ENCODE peak calls at places on chromosomes 7 and 10, in ten cellular contexts. S is breast epithelium, B is transverse colon, O is upper lobe of right lung, Y is body of pancreas, Q is heart left ventricle, F is hepatocyte, T is left ventricle myocardium inferior, K is stomach, M is ovary. P is an unnamed sample. For H3K4me1, the result is how much of the 10 kb centered on the place peaks cover.

GRCh38 chr10:77011823-77012566 is 625.6 kb downstream of the KCNMA1 start:
- DNase-seq in S (no peak), B (no peak), O (no peak), Y (no peak), Q (no peak), F (no peak), T (no peak), K (no peak), M (no peak), P (no peak)

GRCh38 chr7:116912269-116912909 is 40.9 kb upstream of the ST7 start:
- DNase-seq in S (no peak), B (no peak), O (no peak), Y (no peak), Q (no peak), F (no peak), T (no peak), K (no peak), M (no peak), P (no peak)

GRCh38 chr7:1290262-1291039 is 57.8 kb downstream of the UNCX start:
- DNase-seq in S (no peak), B (no peak), O (no peak), Y (peak), Q (no peak), F (peak), T (no peak), K (peak), M (no peak), P (peak)

GRCh38 chr10:5525581-5526271 is 965 bp downstream of the CALML3 start:
- DNase-seq in S (no peak), B (peak), O (peak), Y (no peak), Q (peak), F (no peak), T (no peak), K (peak), M (no peak), P (peak)

GRCh38 chr7:121366852-121367431 is 29.2 kb downstream of the FAM3C start:
- DNase-seq in S (no peak), B (no peak), O (no peak), Y (peak), Q (no peak), F (peak), T (no peak), K (no peak), M (no peak), P (no peak)

GRCh38 chr10:113788604-113789083 is 37.2 kb downstream of the PLEKHS1 start:
- DNase-seq in S (peak), B (no peak), O (no peak), Y (peak), Q (no peak), F (peak), T (no peak), K (no peak), M (no peak), P (peak)

GRCh38 chr7:107614425-107614824 is 34.4 kb downstream of the BCAP29 start:
- DNase-seq in S (no peak), B (no peak), O (no peak), Y (no peak), Q (no peak), F (no peak), T (no peak), K (no peak), M (no peak), P (no peak)

GRCh38 chr7:39392151-39392550 is 174.1 kb upstream of the YAE1 start:
- DNase-seq in S (no peak), B (no peak), O (no peak), Y (no peak), Q (no peak), F (no peak), T (no peak), K (no peak), M (no peak), P (no peak)

GRCh38 chr7:133781481-133782090 is 345.6 kb upstream of the LRGUK start:
- DNase-seq in S (no peak), B (no peak), O (no peak), Y (no peak), Q (no peak), F (no peak), T (no peak), K (no peak), M (no peak), P (no peak)

GRCh38 chr7:4851459-4852422 is 10.1 kb downstream of the PAPOLB start:
- DNase-seq in S (no peak), B (no peak), O (no peak), Y (no peak), Q (no peak), F (no peak), T (no peak), K (no peak), M (no peak), P (no peak)

GRCh38 chr10:95467162-95467599 is 94.0 kb downstream of the SORBS1 start:
- DNase-seq in S (peak), B (peak), O (peak), Y (peak), Q (no peak), F (peak), T (peak), K (peak), M (peak), P (no peak)

GRCh38 chr10:121753726-121754476 is 155.7 kb upstream of the FGFR2 start:
- DNase-seq in S (no peak), B (no peak), O (no peak), Y (no peak), Q (no peak), F (no peak), T (no peak), K (no peak), M (no peak), P (peak)

GRCh38 chr7:113100091-113100723 is 13.6 kb upstream of the GPR85 start:
- DNase-seq in S (no peak), B (no peak), O (no peak), Y (peak), Q (peak), F (peak), T (peak), K (peak), M (peak), P (no peak)

GRCh38 chr7:151310578-151310977 is 31.0 kb upstream of the NUB1 start:
- DNase-seq in S (no peak), B (no peak), O (no peak), Y (no peak), Q (no peak), F (peak), T (no peak), K (no peak), M (no peak), P (no peak)

GRCh38 chr7:31864646-31865045 is 177.6 kb downstream of the PPP1R17 start:
- DNase-seq in S (no peak), B (no peak), O (no peak), Y (no peak), Q (no peak), F (no peak), T (no peak), K (no peak), M (no peak), P (no peak)

GRCh38 chr7:15309891-15310290 is 251.9 kb downstream of the AGMO start:
- DNase-seq in S (no peak), B (no peak), O (no peak), Y (no peak), Q (no peak), F (no peak), T (no peak), K (no peak), M (no peak), P (peak)

GRCh38 chr10:100009283-100009792 is 409 bp downstream of the DNMBP start:
- DNase-seq in S (no peak), B (peak), O (peak), Y (peak), Q (peak), F (peak), T (no peak), K (peak), M (peak), P (peak)

GRCh38 chr7:77532247-77532646 is 4.8 kb upstream of the PTPN12 start:
- DNase-seq in S (no peak), B (no peak), O (no peak), Y (no peak), Q (no peak), F (no peak), T (no peak), K (no peak), M (no peak), P (no peak)

GRCh38 chr10:27746364-27747095 is 911 bp upstream of the MKX start:
- DNase-seq in S (no peak), B (no peak), O (no peak), Y (no peak), Q (no peak), F (no peak), T (no peak), K (no peak), M (no peak), P (peak)

DNA sequence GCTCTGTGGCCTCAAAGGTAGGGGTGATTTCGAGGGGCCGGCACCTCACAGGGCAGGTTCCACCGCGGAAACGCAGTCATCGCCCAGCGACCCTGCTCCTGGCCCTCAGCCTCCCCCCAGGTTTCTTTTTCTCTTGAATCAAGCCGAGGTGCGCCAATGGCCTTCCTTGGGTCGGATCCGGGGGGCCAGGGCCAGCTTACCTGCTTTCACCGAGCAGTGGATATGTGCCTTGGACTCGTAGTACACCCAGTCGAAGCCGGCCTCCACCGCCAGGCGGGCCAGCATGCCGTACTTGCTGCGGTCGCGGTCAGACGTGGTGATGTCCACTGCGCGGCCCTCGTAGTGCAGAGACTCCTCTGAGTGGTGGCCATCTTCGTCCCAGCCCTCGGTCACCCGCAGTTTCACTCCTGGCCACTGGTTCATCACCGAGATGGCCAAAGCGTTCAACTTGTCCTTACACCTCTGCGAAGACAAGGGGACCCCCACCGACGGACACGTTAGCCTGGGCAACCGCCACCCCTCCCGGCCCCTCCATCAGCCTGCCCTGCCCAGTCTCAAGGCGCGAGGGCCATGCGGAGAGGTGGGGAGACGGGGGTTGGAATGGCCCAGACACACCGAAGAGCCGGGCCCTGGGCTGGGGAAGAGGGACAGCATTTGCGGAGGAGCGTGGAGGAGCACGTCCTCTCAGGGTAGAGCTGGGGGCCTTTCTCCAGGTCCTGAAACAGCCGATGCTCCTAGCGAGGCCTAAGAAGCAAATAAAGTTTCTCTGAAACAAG is 6.0 kb downstream of the SHH start:
- DNase-seq in S (no peak), B (no peak), O (no peak), Y (no peak), Q (peak), F (no peak), T (no peak), K (no peak), M (no peak), P (peak)
- TF ChIP-seq CTCF in S (no peak), B (no peak), O (no peak), Y (no peak), Q (no peak), F (no peak), T (no peak), K (no peak), M (no peak), P (no peak)

DNA sequence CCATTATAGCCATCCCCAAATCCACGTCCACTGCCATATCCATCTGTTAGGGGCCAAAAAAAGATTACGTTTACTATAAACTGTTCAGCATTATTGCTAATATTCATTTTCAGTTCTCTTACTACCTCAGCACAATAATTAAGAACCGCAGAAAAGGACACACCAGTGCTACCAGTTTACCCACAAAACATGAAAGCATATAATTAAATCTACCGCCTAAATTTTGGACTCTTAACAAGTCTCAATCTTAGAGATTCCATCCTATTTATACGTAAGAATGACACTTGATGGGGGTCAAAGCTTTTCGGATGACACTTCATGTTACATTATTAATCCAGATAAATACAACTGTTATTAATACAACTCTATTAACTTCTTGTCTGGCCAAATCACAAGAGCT is 4.7 kb downstream of the HNRNPA2B1 start:
- DNase-seq in S (no peak), B (no peak), O (no peak), Y (no peak), Q (no peak), F (no peak), T (no peak), K (no peak), M (no peak), P (no peak)
- H3K4me1 ChIP-seq in S (under half), B (under half), O (half or more), Y (half or more), Q (under half), F (under half), T (half or more), K (half or more), M (under half), P (under half)

GRCh38 chr7:28989596-28989980 is 31.5 kb upstream of the TRIL start:
- DNase-seq in S (no peak), B (no peak), O (no peak), Y (no peak), Q (no peak), F (no peak), T (no peak), K (no peak), M (no peak), P (no peak)
- H3K27ac ChIP-seq in S (peak), B (no peak), O (no peak), Y (no peak), Q (no peak), F (no peak), T (peak), K (peak), M (no peak), P (peak)

GRCh38 chr10:78850611-78851010 is 218.2 kb upstream of the ZMIZ1 start:
- DNase-seq in S (no peak), B (no peak), O (no peak), Y (no peak), Q (no peak), F (no peak), T (no peak), K (peak), M (no peak), P (no peak)
- TF ChIP-seq CTCF in S (no peak), B (no peak), O (no peak), Y (no peak), Q (no peak), F (no peak), T (no peak), K (no peak), M (no peak), P (no peak)

DNA sequence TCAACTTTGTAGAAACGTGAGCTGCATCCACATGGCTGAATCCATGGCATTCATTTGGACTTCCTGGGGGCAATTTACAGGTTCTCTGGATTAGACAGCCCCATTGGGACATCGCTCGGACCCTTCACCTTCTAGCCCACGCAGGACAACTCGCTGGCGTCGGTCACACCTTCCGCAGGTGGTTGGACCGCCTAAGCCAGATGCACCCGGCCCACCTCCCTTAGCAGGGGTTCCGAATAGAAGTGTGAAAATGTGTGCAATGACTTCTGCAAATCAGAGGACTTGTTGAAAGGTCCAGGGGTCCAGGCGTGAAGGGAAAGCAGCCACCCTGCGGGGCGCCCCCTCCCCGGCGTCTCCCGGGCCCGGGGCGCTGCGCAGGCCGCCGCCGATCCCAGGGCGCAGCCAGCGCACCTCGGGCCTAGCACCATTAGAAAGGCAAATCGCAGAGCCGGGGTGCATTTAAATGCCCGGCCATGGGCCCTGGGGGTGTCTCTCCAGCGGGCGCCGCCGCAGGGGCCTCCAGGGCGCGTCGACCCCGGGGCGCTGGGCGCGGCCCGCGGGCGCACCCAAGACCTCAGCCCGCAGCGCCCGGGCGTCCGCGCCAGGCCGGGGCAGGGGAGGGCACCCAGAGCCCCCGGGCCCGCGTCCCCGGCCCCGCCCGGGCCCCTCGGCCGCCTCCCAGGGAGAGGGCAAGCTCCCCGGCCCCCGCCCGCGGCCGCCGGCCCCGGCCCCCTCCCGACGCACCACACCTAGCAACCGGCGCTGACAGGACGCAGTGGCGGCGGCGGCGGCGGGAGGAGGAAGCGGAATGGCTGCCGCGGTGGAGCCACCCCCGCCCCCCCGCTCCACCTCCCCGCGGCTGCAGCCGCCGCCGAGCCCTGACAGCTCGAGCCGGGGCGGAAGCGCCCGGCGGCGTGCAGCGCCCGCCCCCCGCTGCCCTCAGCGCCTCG is 1.2 kb downstream of the JAZF1 start:
- DNase-seq in S (peak), B (peak), O (peak), Y (peak), Q (peak), F (peak), T (peak), K (peak), M (peak), P (peak)
- H3K4me1 ChIP-seq in S (under half), B (under half), O (under half), Y (under half), Q (under half), F (under half), T (half or more), K (half or more), M (under half), P (under half)

GRCh38 chr10:17062009-17062408 is 67.6 kb downstream of the CUBN start:
- DNase-seq in S (no peak), B (no peak), O (no peak), Y (no peak), Q (no peak), F (no peak), T (no peak), K (no peak), M (no peak), P (peak)
- H3K27ac ChIP-seq in S (peak), B (no peak), O (no peak), Y (no peak), Q (peak), F (peak), T (peak), K (no peak), M (peak), P (peak)

DNA sequence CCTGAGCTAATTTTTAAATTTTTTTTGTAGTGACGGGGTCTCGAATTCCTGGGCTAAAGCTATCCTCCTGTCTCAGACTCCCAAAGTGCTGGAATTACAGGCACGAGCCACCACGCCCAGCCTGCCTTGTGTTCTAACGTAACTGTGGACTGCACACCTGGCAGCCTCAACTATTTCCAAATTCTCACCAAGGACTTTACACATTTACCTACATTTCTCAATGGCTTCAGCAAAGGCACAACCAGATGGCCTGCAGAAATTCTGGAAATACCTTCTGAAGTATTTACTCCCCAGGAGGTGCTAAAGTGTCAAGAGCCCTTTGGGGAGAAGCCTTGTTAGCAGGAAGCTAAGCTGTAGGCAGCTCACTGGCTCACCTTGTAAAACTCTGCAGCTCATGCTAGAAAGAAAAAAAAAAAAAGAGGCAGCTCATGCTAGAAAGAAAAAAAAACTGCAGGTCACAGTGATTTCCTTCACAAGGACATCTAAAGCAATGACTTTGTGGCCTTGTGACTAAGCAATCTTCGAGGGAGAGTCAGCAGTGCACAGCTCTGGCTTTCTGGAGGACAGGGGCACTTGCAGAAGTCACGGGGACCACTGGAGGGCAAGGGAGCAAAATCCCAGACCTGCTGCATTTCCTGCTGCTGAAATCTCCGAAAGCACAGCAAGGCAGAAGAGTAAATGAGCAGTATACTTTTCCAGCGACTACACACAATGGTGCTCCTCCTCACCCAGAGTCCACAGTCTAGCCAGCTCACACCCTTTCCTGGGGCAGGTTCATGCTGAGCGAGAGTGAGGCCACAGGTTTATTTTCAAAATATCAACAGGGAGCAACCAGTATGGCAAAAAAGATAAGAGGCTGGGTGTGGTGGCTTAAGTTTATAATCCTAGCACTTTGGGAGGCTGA is 40.4 kb downstream of the BAIAP2L1 start:
- DNase-seq in S (no peak), B (peak), O (peak), Y (no peak), Q (no peak), F (peak), T (no peak), K (peak), M (no peak), P (no peak)
- TF ChIP-seq CTCF in S (no peak), B (no peak), O (no peak), Y (no peak), Q (no peak), F (peak), T (no peak), K (no peak), M (no peak), P (no peak)

GRCh38 chr10:686155-686931 is 3.1 kb downstream of the DIP2C start:
- DNase-seq in S (no peak), B (no peak), O (no peak), Y (no peak), Q (no peak), F (no peak), T (no peak), K (no peak), M (no peak), P (no peak)
- H3K4me1 ChIP-seq in S (under half), B (under half), O (under half), Y (under half), Q (under half), F (under half), T (half or more), K (under half), M (under half), P (half or more)